ENCODE peak calls at places on chromosomes 16 and 17, in four cellular contexts. Y, Z, A and D are unnamed samples.

GRCh38 chr17:64345691-64346376 is 44.8 kb downstream of the PECAM1 start:
- DNase-seq in Y (no peak), Z (no peak), A (no peak), D (no peak)

GRCh38 chr16:74563828-74564263 is 43.1 kb downstream of the GLG1 start:
- DNase-seq in Z (peak; percentile 25), Y (no peak), A (no peak), D (no peak)

GRCh38 chr17:77233635-77234334 is 93.0 kb downstream of the SEC14L1 start:
- DNase-seq in Y (no peak), A (peak; percentile 25), Z (peak; percentile 69), D (peak; percentile 76)

GRCh38 chr17:77120866-77121265 is 19.9 kb upstream of the SEC14L1 start:
- DNase-seq in Y (no peak), Z (no peak), A (no peak), D (no peak)

GRCh38 chr17:7932483-7932891 is 481 bp downstream of the CNTROB start:
- DNase-seq in Z (peak; percentile 58), Y (peak; percentile 64), A (no peak), D (no peak)

GRCh38 chr17:68600123-68600880 is 865 bp downstream of the FAM20A start:
- DNase-seq in Z (peak; percentile 74), A (no peak), Y (peak; percentile 50), D (no peak)

GRCh38 chr16:85750021-85750826 is 672 bp downstream of the C16orf74 start:
- DNase-seq in Z (no peak), A (no peak), Y (no peak), D (no peak)

GRCh38 chr16:9035986-9036385 is 55.5 kb upstream of the HAPSTR1 start:
- DNase-seq in A (no peak), Z (no peak), Y (no peak), D (no peak)

GRCh38 chr17:81030726-81031570 is 4.0 kb upstream of the BAIAP2 start:
- DNase-seq in Z (no peak), A (no peak), Y (peak; percentile 60), D (no peak)

GRCh38 chr17:73710095-73710592 is 65.9 kb upstream of the SDK2 start:
- DNase-seq in A (peak; percentile 28), Y (no peak), Z (peak; percentile 82), D (peak; percentile 38)

GRCh38 chr16:16144416-16144815 is 78.9 kb downstream of the ABCC6 start:
- DNase-seq in Y (no peak), Z (no peak), A (no peak), D (no peak)

GRCh38 chr17:1714488-1714979 is 4.4 kb upstream of the TLCD2 start:
- DNase-seq in A (no peak), Z (peak; percentile 98), Y (peak; percentile 99), D (no peak)

GRCh38 chr17:4678448-4679026 is 25.4 kb downstream of the PELP1 start:
- DNase-seq in Y (no peak), Z (peak; percentile 70), A (peak; percentile 32), D (peak; percentile 83)

GRCh38 chr16:14369734-14370598 is 260.1 kb downstream of the PARN start:
- DNase-seq in Z (no peak), Y (no peak), A (no peak), D (peak; percentile 66)

GRCh38 chr17:50258647-50259483 is 15.4 kb upstream of the TMEM92 start:
- DNase-seq in A (no peak), Z (no peak), Y (no peak), D (no peak)

GRCh38 chr17:19533036-19533717 is 477 bp upstream of the SLC47A1 start:
- DNase-seq in Y (no peak), Z (no peak), A (no peak), D (no peak)

GRCh38 chr16:72400257-72401078 is 228.5 kb upstream of the PMFBP1 start:
- DNase-seq in A (peak; percentile 27), Y (no peak), Z (peak; percentile 84), D (peak; percentile 2)

GRCh38 chr16:67199011-67199807 is at the start of gene ELMO3:
- DNase-seq in A (no peak), Y (peak; percentile 91), Z (peak; percentile 90), D (no peak)

GRCh38 chr17:19017401-19017800 is 12.8 kb upstream of the FAM83G start:
- DNase-seq in A (no peak), Y (no peak), Z (no peak), D (no peak)

GRCh38 chr16:28204211-28204610 is 7.6 kb downstream of the XPO6 start:
- DNase-seq in Z (no peak), A (no peak), Y (no peak), D (no peak)

DNA sequence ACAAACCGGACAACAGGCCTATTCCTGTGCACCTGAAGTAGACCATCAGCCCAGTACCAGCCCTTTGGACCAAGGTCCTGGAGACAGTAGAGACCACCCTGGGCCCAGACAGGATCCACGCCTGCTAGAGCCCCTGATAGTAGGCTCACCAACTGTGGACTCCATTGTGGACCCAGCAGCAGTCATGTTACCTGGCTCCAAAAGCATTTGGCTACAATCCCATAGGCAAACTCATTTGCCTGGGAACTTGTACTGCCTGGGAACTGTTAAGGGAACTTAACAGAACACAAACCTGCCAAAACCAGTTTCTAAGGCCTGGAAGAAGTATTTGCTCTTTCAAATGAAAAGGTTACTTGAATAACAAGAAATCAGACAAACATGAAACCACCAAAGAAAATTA is 10.0 kb upstream of the ACSM1 start:
- DNase-seq in Z (no peak), Y (no peak), A (no peak), D (no peak)
- H3K27ac ChIP-seq in Z (no peak overlapping the region), Y (no peak overlapping the region), A (no peak overlapping the region), D (no peak overlapping the region)

DNA sequence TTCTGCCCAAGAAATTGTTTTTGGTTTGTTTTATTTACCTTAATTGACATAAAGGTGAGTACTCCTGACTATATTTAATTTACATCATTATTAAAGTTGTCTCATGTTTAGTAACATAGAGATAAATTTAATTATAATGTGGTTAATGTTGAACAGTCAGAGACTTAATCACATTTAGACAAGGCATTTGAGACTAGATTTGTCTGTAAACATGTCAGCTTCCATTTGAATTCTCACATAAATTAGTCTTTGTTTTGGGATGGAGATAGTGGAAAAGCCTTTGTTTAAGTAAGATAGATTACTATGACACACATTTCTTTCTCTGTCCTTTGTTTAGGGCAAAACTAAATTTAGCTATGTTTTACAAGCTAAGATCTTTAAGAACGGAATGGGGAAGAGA is 18.5 kb upstream of the BCAS3 start:
- DNase-seq in A (no peak), Y (no peak), Z (no peak), D (no peak)
- H3K36me3 ChIP-seq in A (no peaks in the 10 kb centered on the region), Y (peaks cover 29% of the 10 kb centered on the region), Z (no peaks in the 10 kb centered on the region), D (peaks cover 3% of the 10 kb centered on the region)

GRCh38 chr16:88289549-88290344 is 93.0 kb upstream of the ZNF469 start:
- DNase-seq in Z (no peak), Y (peak; percentile 29), A (no peak), D (no peak)
- H3K27ac ChIP-seq in Z (no peak overlapping the region), Y (no peak overlapping the region), A (no peak overlapping the region), D (no peak overlapping the region)

DNA sequence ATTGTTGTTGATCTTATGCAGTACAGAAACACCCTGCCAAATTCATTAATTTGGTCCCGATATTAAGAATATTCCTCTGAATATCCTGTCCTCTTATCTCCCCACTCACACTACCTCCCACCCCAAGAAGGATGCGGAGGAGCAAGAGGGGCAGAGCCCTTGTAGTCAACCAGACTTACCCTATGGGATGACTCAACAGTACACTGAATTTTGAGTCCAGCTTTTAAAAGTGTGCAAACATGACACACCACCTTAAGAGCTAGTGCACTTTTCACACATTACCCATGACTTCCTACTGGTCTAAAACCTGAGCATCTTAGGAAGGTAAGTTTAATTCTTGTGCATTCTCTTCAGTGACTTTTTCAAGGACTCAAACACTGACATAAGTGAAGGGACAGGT is 9.5 kb downstream of the USP22 start:
- DNase-seq in Z (no peak), Y (no peak), A (no peak), D (no peak)
- H3K36me3 ChIP-seq in Z (peaks cover 5% of the 10 kb centered on the region), Y (peaks cover 2% of the 10 kb centered on the region), A (peaks cover 6% of the 10 kb centered on the region), D (peaks cover 12% of the 10 kb centered on the region)

DNA sequence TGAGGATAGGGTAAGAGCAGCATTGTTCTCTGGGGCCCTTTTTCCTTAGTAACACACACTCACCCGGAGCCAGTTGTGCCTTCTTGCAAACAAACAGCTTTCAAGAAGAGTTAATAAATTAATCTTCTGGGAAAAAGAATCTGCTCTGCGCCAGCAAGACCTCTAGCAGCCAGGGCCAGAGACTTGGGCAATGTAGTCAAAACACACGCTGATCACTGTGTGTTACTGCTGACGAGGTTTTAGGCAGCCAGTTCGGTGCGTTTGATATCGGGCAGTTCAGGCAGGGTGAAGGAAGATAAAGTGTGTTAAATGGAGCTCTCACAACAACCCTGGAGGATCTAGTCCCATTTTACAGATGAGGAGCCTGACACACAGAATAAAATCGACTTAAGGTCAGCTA is 49.0 kb downstream of the MSI2 start:
- DNase-seq in Z (no peak), A (no peak), Y (no peak), D (no peak)
- H3K27ac ChIP-seq in Z (no peak overlapping the region), A (no peak overlapping the region), Y (no peak overlapping the region), D (no peak overlapping the region)

GRCh38 chr16:3671424-3671823 is 16.9 kb downstream of the DNASE1 start:
- DNase-seq in Z (no peak), Y (peak; percentile 44), A (no peak), D (no peak)
- H3K36me3 ChIP-seq in Z (peaks cover 19% of the 10 kb centered on the region), Y (peaks cover 44% of the 10 kb centered on the region), A (peaks cover 5% of the 10 kb centered on the region), D (peaks cover 22% of the 10 kb centered on the region)

DNA sequence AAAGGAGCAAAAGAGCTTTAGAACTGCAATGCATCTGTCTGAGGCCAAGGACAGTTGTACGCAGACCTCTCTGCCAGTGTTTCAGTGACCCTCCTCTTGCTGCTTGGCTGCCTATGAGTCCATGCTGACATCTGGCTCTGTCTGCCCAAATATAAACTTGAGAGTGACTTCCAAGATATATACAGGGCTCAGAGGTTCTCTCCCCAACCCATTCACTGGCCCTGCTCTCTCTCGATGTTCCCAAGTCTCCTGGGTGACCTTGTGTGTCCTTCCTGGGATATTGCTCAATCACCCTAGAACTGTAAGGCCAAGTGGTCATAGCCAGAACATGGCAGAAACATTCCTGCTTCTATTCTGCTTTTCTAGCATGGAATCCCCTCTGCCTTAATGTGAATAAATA is 716.3 kb downstream of the WWOX start:
- DNase-seq in A (no peak), Y (no peak), Z (no peak), D (no peak)
- H3K27ac ChIP-seq in A (no peak overlapping the region), Y (no peak overlapping the region), Z (no peak overlapping the region), D (no peak overlapping the region)

GRCh38 chr16:865026-865425 is 64.5 kb upstream of the GNG13 start:
- DNase-seq in A (no peak), Z (no peak), Y (no peak), D (no peak)
- H3K36me3 ChIP-seq in A (no peaks in the 10 kb centered on the region), Z (no peaks in the 10 kb centered on the region), Y (peaks cover 8% of the 10 kb centered on the region), D (no peaks in the 10 kb centered on the region)

DNA sequence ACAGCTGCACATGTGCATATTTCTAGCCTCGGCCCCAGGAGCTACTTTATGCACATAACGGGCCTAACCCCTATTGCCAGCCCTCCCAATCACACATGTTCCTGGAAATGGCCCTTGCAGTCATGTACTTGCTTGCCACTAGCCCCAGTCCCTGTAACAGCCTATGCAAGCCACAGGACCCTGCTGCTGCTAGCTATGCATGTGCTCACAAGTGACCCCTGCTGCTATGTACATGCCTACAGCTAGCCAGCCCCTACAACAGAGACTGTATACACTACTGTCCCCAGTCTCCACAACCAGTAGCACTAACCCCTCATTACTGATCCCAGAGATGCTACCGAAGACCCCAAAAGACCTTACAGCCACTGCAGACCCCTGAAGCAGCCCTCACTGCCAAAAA is 1437.2 kb downstream of the CDH11 start:
- DNase-seq in Z (peak; percentile 42), A (no peak), Y (no peak), D (no peak)
- H3K27ac ChIP-seq in Z (no peak overlapping the region), A (no peak overlapping the region), Y (no peak overlapping the region), D (no peak overlapping the region)

DNA sequence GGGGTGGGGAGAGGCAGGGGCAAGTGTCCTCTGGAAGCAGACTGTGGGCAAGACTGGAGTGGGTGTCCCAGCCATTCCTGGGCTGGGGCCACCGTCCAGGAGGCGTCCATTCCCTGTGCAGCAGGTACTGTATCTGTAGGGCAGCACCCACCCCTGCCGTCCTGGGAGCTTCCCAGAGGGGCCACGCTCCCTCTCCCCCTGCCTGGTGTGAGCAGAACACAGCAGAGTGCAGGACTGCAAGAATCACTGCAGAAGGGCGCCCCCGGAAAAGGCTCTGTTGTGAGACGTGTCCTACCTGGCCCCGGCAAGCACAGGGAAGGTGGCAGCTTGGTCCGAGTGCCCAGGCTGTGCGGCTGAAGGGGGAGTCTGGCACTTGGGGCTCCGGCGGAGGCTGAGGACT is 70.3 kb downstream of the KLHDC4 start:
- DNase-seq in Z (no peak), Y (no peak), A (no peak), D (no peak)
- H3K36me3 ChIP-seq in Z (no peaks in the 10 kb centered on the region), Y (peaks cover 10% of the 10 kb centered on the region), A (no peaks in the 10 kb centered on the region), D (peaks cover 4% of the 10 kb centered on the region)